ENCODE peak calls at places on chromosome 1, in eight cellular contexts. I is fibroblast of lung; Z is CD8-positive, alpha-beta T cell; H is heart right ventricle; M is psoas muscle; K is transverse colon; C is WERI-Rb-1; R is astrocyte. F is an unnamed sample.

GRCh38 chr1:8816831-8817412 is 518 bp downstream of the RERE start:
- DNase-seq in I (no peak), Z (peak; percentile 27), H (no peak), M (peak; percentile 60), K (peak; percentile 42), C (peak; percentile 9), R (no peak), F (peak; percentile 78)

GRCh38 chr1:88276158-88276557 is 407.9 kb upstream of the PKN2 start:
- DNase-seq in I (peak; percentile 37), Z (no peak), H (no peak), M (no peak), K (no peak), C (no peak), R (peak; percentile 87), F (no peak)

GRCh38 chr1:229716064-229716463 is 90.0 kb downstream of the URB2 start:
- DNase-seq in I (no peak), Z (no peak), H (no peak), M (no peak), K (no peak), C (no peak), R (peak; percentile 54), F (peak; percentile 84)

GRCh38 chr1:32763221-32763620 is 53.9 kb downstream of the YARS1 start:
- DNase-seq in I (no peak), Z (no peak), H (no peak), M (no peak), K (no peak), C (no peak), R (no peak), F (no peak)

GRCh38 chr1:205593532-205593931 is 38.3 kb downstream of the ELK4 start:
- DNase-seq in I (no peak), Z (no peak), H (no peak), M (no peak), K (no peak), C (no peak), R (no peak), F (no peak)

GRCh38 chr1:69321311-69321710 is 246.4 kb upstream of the LRRC7 start:
- DNase-seq in I (no peak), Z (no peak), H (no peak), M (no peak), K (no peak), C (no peak), R (no peak), F (no peak)

GRCh38 chr1:173451981-173452380 is 25.2 kb upstream of the PRDX6 start:
- DNase-seq in I (peak; percentile 50), Z (no peak), H (peak; percentile 40), M (no peak), K (peak; percentile 15), C (no peak), R (peak; percentile 29), F (no peak)

GRCh38 chr1:207833381-207833780 is 77.5 kb downstream of the CD34 start:
- DNase-seq in I (no peak), Z (no peak), H (no peak), M (no peak), K (no peak), C (no peak), R (no peak), F (no peak)

GRCh38 chr1:3050603-3051002 is 18.4 kb upstream of the PRDM16 start:
- DNase-seq in I (no peak), Z (no peak), H (no peak), M (no peak), K (no peak), C (no peak), R (no peak), F (peak; percentile 8)

GRCh38 chr1:197663178-197663953 is 111.9 kb downstream of the DENND1B start:
- DNase-seq in I (peak; percentile 42), Z (no peak), H (no peak), M (no peak), K (no peak), C (no peak), R (peak; percentile 14), F (no peak)

GRCh38 chr1:178727014-178727895 is 2.2 kb downstream of the RALGPS2 start:
- DNase-seq in I (peak; percentile 30), Z (no peak), H (no peak), M (no peak), K (no peak), C (no peak), R (no peak), F (no peak)

GRCh38 chr1:178532392-178532791 is 19.5 kb downstream of the TEX35 start:
- DNase-seq in I (peak; percentile 81), Z (peak; percentile 78), H (peak; percentile 80), M (peak; percentile 88), K (peak; percentile 90), C (peak; percentile 89), R (peak; percentile 41), F (peak; percentile 95)

GRCh38 chr1:56357931-56358783 is 221.2 kb downstream of the PLPP3 start:
- DNase-seq in I (no peak), Z (no peak), H (no peak), M (no peak), K (no peak), C (no peak), R (no peak), F (no peak)

GRCh38 chr1:168708698-168709406 is 20.2 kb downstream of the DPT start:
- DNase-seq in I (no peak), Z (no peak), H (no peak), M (peak; percentile 61), K (no peak), C (no peak), R (no peak), F (no peak)

GRCh38 chr1:188735567-188735966 is 1742.1 kb downstream of the BRINP3 start:
- DNase-seq in I (no peak), Z (no peak), H (no peak), M (no peak), K (no peak), C (no peak), R (no peak), F (peak; percentile 59)

GRCh38 chr1:163650624-163651023 is 328.9 kb downstream of the NUF2 start:
- DNase-seq in I (no peak), Z (no peak), H (no peak), M (no peak), K (no peak), C (no peak), R (no peak), F (no peak)

GRCh38 chr1:165824269-165824643 is 3.2 kb upstream of the UCK2 start:
- DNase-seq in I (no peak), Z (no peak), H (no peak), M (no peak), K (no peak), C (no peak), R (no peak), F (no peak)

GRCh38 chr1:202086579-202087350 is 36.0 kb upstream of the GPR37L1 start:
- DNase-seq in I (no peak), Z (no peak), H (no peak), M (no peak), K (peak; percentile 83), C (no peak), R (no peak), F (peak; percentile 51)

GRCh38 chr1:97919568-97920261 is 1.1 kb downstream of the DPYD start:
- DNase-seq in I (peak; percentile 75), Z (no peak), H (no peak), M (no peak), K (no peak), C (no peak), R (peak; percentile 15), F (no peak)

GRCh38 chr1:9244501-9245229 is 10.1 kb downstream of the H6PD start:
- DNase-seq in I (no peak), Z (no peak), H (no peak), M (no peak), K (peak; percentile 61), C (peak; percentile 81), R (no peak), F (no peak)

GRCh38 chr1:224718470-224719053 is 102.4 kb downstream of the CNIH3 start:
- DNase-seq in I (no peak), Z (no peak), H (no peak), M (no peak), K (no peak), C (no peak), R (no peak), F (no peak)

GRCh38 chr1:217363319-217363718 is 267.6 kb downstream of the GPATCH2 start:
- DNase-seq in I (no peak), Z (no peak), H (no peak), M (no peak), K (no peak), C (no peak), R (no peak), F (no peak)

GRCh38 chr1:2523191-2523890 is 3.1 kb downstream of the PANK4 start:
- DNase-seq in I (no peak), Z (no peak), H (no peak), M (peak; percentile 80), K (no peak), C (peak; percentile 87), R (no peak), F (peak; percentile 77)

GRCh38 chr1:29117381-29117780 is 6.3 kb downstream of the TMEM200B start:
- DNase-seq in I (no peak), Z (no peak), H (no peak), M (no peak), K (no peak), C (no peak), R (no peak), F (no peak)
- TF ChIP-seq CTCF in I (peak; percentile 29), Z (no peak), H (peak; percentile 20), M (peak; percentile 7), K (no peak), C (no peak), R (no peak), F (peak; percentile 69)

GRCh38 chr1:92934395-92935378 is 26.6 kb downstream of the DIPK1A start:
- DNase-seq in I (peak; percentile 94), Z (no peak), H (peak; percentile 75), M (no peak), K (peak; percentile 24), C (no peak), R (peak; percentile 98), F (no peak)
- H3K4me3 ChIP-seq in I (no peak overlapping the region), Z (no peak overlapping the region), H (peak overlapping the region; percentile 8), M (peak overlapping the region; percentile 20), K (no peak overlapping the region), C (no peak overlapping the region), R (no peak overlapping the region), F (no peak overlapping the region)

GRCh38 chr1:31412732-31413404 is at the start of gene SERINC2:
- DNase-seq in I (no peak), Z (peak; percentile 22), H (no peak), M (no peak), K (peak; percentile 63), C (no peak), R (no peak), F (peak; percentile 84)

GRCh38 chr1:31415658-31416057 is 2.6 kb downstream of the SERINC2 start:
- DNase-seq in I (no peak), Z (no peak), H (no peak), M (no peak), K (no peak), C (no peak), R (no peak), F (no peak)

GRCh38 chr1:31414692-31415370 is 1.8 kb downstream of the SERINC2 start:
- DNase-seq in I (no peak), Z (no peak), H (no peak), M (no peak), K (no peak), C (no peak), R (no peak), F (peak; percentile 59)

GRCh38 chr1:31412205-31412604 is 808 bp upstream of the SERINC2 start:
- DNase-seq in I (no peak), Z (no peak), H (no peak), M (no peak), K (no peak), C (no peak), R (no peak), F (no peak)

GRCh38 chr1:31413405-31414005 is 492 bp downstream of the SERINC2 start:
- DNase-seq in I (peak; percentile 58), Z (peak; percentile 20), H (peak; percentile 76), M (peak; percentile 95), K (peak; percentile 90), C (peak; percentile 34), R (no peak), F (peak; percentile 84)
- H3K27ac ChIP-seq in I (peak overlapping the region; percentile 78), Z (no peak overlapping the region), H (peak overlapping the region; percentile 27), M (peak overlapping the region; percentile 94), K (peak overlapping the region; percentile 94), C (peak overlapping the region; percentile 32), R (no peak overlapping the region), F (peak overlapping the region; percentile 96)

GRCh38 chr1:237041795-237042466 is at the start of gene RYR2:
- DNase-seq in I (peak; percentile 12), Z (no peak), H (no peak), M (no peak), K (no peak), C (peak; percentile 81), R (no peak), F (peak; percentile 92)
- TF ChIP-seq CTCF in I (peak; percentile 27), Z (no peak), H (peak; percentile 67), M (peak; percentile 10), K (peak; percentile 42), C (peak; percentile 93), R (no peak), F (peak; percentile 91)